ENCODE peak calls at places on chromosomes 6 and 20, in seven cellular contexts. S is GM10248, Q is fibroblast of lung, E is KG1, O is GM12865, M is kidney tubule cell, Y is EH. U is an unnamed sample.

GRCh38 chr6:168582581-168582981 is 141.6 kb downstream of the SMOC2 start:
- DNase-seq in S (no peak), Q (no peak), E (no peak), O (no peak), M (no peak), Y (no peak), U (no peak)

GRCh38 chr6:110654096-110654820 is 161.0 kb downstream of the CDK19 start:
- DNase-seq in S (no peak), Q (peak; percentile 9), E (no peak), O (no peak), M (no peak), Y (peak; percentile 33), U (no peak)

GRCh38 chr20:8633366-8633765 is 435.5 kb upstream of the PLCB4 start:
- DNase-seq in S (no peak), Q (no peak), E (no peak), O (no peak), M (peak; percentile 75), Y (peak; percentile 81), U (no peak)

GRCh38 chr6:105431226-105431625 is 28.3 kb upstream of the PREP start:
- DNase-seq in S (peak; percentile 34), Q (peak; percentile 70), E (peak; percentile 41), O (peak; percentile 69), M (peak; percentile 57), Y (peak; percentile 68), U (peak; percentile 61)

GRCh38 chr6:150008588-150008987 is 16.7 kb downstream of the RAET1L start:
- DNase-seq in S (no peak), Q (no peak), E (no peak), O (no peak), M (peak; percentile 50), Y (peak; percentile 7), U (no peak)

GRCh38 chr20:31608256-31608980 is 3.3 kb downstream of the ID1 start:
- DNase-seq in S (no peak), Q (peak; percentile 60), E (no peak), O (no peak), M (peak; percentile 98), Y (peak; percentile 50), U (peak; percentile 68)

GRCh38 chr6:132798820-132799538 is 542 bp upstream of the SLC18B1 start:
- DNase-seq in S (peak; percentile 75), Q (peak; percentile 72), E (peak; percentile 19), O (peak; percentile 89), M (peak; percentile 88), Y (peak; percentile 53), U (peak; percentile 81)

GRCh38 chr6:89985744-89986493 is 91.7 kb downstream of the GJA10 start:
- DNase-seq in S (no peak), Q (peak; percentile 96), E (no peak), O (no peak), M (peak; percentile 61), Y (peak; percentile 96), U (no peak)

GRCh38 chr20:35908007-35908406 is 46.3 kb downstream of the SCAND1 start:
- DNase-seq in S (no peak), Q (no peak), E (no peak), O (no peak), M (no peak), Y (no peak), U (no peak)

GRCh38 chr6:54846857-54847721 is 518 bp downstream of the FAM83B start:
- DNase-seq in S (no peak), Q (no peak), E (no peak), O (no peak), M (peak; percentile 65), Y (no peak), U (no peak)

U was measured in G401.